ENCODE peak calls at places on chromosome 5, in eight cellular contexts. One of them, this sample, is unnamed.

GRCh38 chr5:98106116-98107088 is 667.1 kb upstream of the RGMB start:
- DNase-seq in OCI-LY7: no peak
- DNase-seq in GM23248: peak
- DNase-seq in neural progenitor cell: no peak
- DNase-seq in SK-N-SH: no peak
- DNase-seq in GM23338: no peak
- DNase-seq in MM.1S: no peak
- DNase-seq in HCT116: no peak
- DNase-seq in this sample: no peak

GRCh38 chr5:147748590-147748989 is 33.9 kb downstream of the JAKMIP2 start:
- DNase-seq in neural progenitor cell: no peak
- DNase-seq in GM23248: no peak
- DNase-seq in OCI-LY7: no peak
- DNase-seq in MM.1S: no peak
- DNase-seq in GM23338: peak
- DNase-seq in SK-N-SH: no peak
- DNase-seq in HCT116: no peak
- DNase-seq in this sample: no peak

GRCh38 chr5:80054682-80055081 is 19.5 kb downstream of the THBS4 start:
- DNase-seq in MM.1S: no peak
- DNase-seq in neural progenitor cell: no peak
- DNase-seq in HCT116: no peak
- DNase-seq in GM23248: peak
- DNase-seq in SK-N-SH: no peak
- DNase-seq in GM23338: no peak
- DNase-seq in OCI-LY7: no peak
- DNase-seq in this sample: peak

GRCh38 chr5:146662229-146662628 is 146.2 kb upstream of the GPR151 start:
- DNase-seq in SK-N-SH: no peak
- DNase-seq in GM23248: no peak
- DNase-seq in HCT116: peak
- DNase-seq in neural progenitor cell: no peak
- DNase-seq in GM23338: peak
- DNase-seq in OCI-LY7: peak
- DNase-seq in MM.1S: peak
- DNase-seq in this sample: peak

GRCh38 chr5:177447611-177448243 is 1.1 kb downstream of the PRR7 start:
- DNase-seq in GM23248: peak
- DNase-seq in HCT116: peak
- DNase-seq in GM23338: peak
- DNase-seq in MM.1S: no peak
- DNase-seq in neural progenitor cell: peak
- DNase-seq in OCI-LY7: peak
- DNase-seq in SK-N-SH: peak
- DNase-seq in this sample: peak

GRCh38 chr5:79974896-79975295 is 16.2 kb downstream of the MTX3 start:
- DNase-seq in HCT116: peak
- DNase-seq in GM23248: peak
- DNase-seq in neural progenitor cell: no peak
- DNase-seq in GM23338: no peak
- DNase-seq in OCI-LY7: no peak
- DNase-seq in SK-N-SH: no peak
- DNase-seq in MM.1S: no peak
- DNase-seq in this sample: peak

GRCh38 chr5:171207256-171207866 is 101.7 kb upstream of the TLX3 start:
- DNase-seq in HCT116: peak
- DNase-seq in SK-N-SH: peak
- DNase-seq in OCI-LY7: peak
- DNase-seq in MM.1S: peak
- DNase-seq in neural progenitor cell: peak
- DNase-seq in GM23248: peak
- DNase-seq in GM23338: peak
- DNase-seq in this sample: peak

GRCh38 chr5:28766565-28767158 is 1728.3 kb upstream of the CDH9 start:
- DNase-seq in GM23338: peak
- DNase-seq in HCT116: peak
- DNase-seq in SK-N-SH: peak
- DNase-seq in GM23248: peak
- DNase-seq in neural progenitor cell: peak
- DNase-seq in MM.1S: peak
- DNase-seq in OCI-LY7: peak
- DNase-seq in this sample: peak

GRCh38 chr5:74056789-74057164 is 430.8 kb downstream of the ARHGEF28 start:
- DNase-seq in neural progenitor cell: no peak
- DNase-seq in MM.1S: peak
- DNase-seq in HCT116: no peak
- DNase-seq in GM23338: peak
- DNase-seq in SK-N-SH: no peak
- DNase-seq in GM23248: peak
- DNase-seq in OCI-LY7: peak
- DNase-seq in this sample: peak

GRCh38 chr5:68533571-68534051 is 318.1 kb downstream of the PIK3R1 start:
- DNase-seq in neural progenitor cell: no peak
- DNase-seq in GM23248: no peak
- DNase-seq in HCT116: no peak
- DNase-seq in SK-N-SH: peak
- DNase-seq in OCI-LY7: no peak
- DNase-seq in GM23338: no peak
- DNase-seq in MM.1S: no peak
- DNase-seq in this sample: no peak

GRCh38 chr5:71830626-71831539 is 111.8 kb downstream of the CARTPT start:
- DNase-seq in GM23338: peak
- DNase-seq in SK-N-SH: no peak
- DNase-seq in OCI-LY7: no peak
- DNase-seq in MM.1S: no peak
- DNase-seq in HCT116: no peak
- DNase-seq in GM23248: peak
- DNase-seq in neural progenitor cell: no peak
- DNase-seq in this sample: peak

GRCh38 chr5:157915638-157916037 is 56.7 kb upstream of the CLINT1 start:
- DNase-seq in OCI-LY7: peak
- DNase-seq in MM.1S: no peak
- DNase-seq in SK-N-SH: peak
- DNase-seq in GM23338: no peak
- DNase-seq in HCT116: no peak
- DNase-seq in GM23248: no peak
- DNase-seq in neural progenitor cell: no peak
- DNase-seq in this sample: peak

GRCh38 chr5:142785211-142785610 is 15.0 kb downstream of the ARHGAP26 start:
- DNase-seq in GM23248: peak
- DNase-seq in SK-N-SH: no peak
- DNase-seq in GM23338: no peak
- DNase-seq in OCI-LY7: no peak
- DNase-seq in neural progenitor cell: no peak
- DNase-seq in HCT116: no peak
- DNase-seq in MM.1S: no peak
- DNase-seq in this sample: peak

GRCh38 chr5:142780871-142781270 is 10.7 kb downstream of the ARHGAP26 start:
- DNase-seq in HCT116: no peak
- DNase-seq in GM23248: no peak
- DNase-seq in OCI-LY7: no peak
- DNase-seq in SK-N-SH: peak
- DNase-seq in neural progenitor cell: peak
- DNase-seq in GM23338: no peak
- DNase-seq in MM.1S: no peak
- DNase-seq in this sample: no peak

GRCh38 chr5:142784405-142784955 is 14.3 kb downstream of the ARHGAP26 start:
- DNase-seq in MM.1S: no peak
- DNase-seq in GM23248: peak
- DNase-seq in SK-N-SH: no peak
- DNase-seq in HCT116: no peak
- DNase-seq in neural progenitor cell: no peak
- DNase-seq in OCI-LY7: no peak
- DNase-seq in GM23338: no peak
- DNase-seq in this sample: peak

GRCh38 chr5:142782976-142783539 is 12.9 kb downstream of the ARHGAP26 start:
- DNase-seq in SK-N-SH: no peak
- DNase-seq in MM.1S: no peak
- DNase-seq in GM23248: peak
- DNase-seq in GM23338: no peak
- DNase-seq in HCT116: no peak
- DNase-seq in OCI-LY7: no peak
- DNase-seq in neural progenitor cell: no peak
- DNase-seq in this sample: no peak

DNA sequence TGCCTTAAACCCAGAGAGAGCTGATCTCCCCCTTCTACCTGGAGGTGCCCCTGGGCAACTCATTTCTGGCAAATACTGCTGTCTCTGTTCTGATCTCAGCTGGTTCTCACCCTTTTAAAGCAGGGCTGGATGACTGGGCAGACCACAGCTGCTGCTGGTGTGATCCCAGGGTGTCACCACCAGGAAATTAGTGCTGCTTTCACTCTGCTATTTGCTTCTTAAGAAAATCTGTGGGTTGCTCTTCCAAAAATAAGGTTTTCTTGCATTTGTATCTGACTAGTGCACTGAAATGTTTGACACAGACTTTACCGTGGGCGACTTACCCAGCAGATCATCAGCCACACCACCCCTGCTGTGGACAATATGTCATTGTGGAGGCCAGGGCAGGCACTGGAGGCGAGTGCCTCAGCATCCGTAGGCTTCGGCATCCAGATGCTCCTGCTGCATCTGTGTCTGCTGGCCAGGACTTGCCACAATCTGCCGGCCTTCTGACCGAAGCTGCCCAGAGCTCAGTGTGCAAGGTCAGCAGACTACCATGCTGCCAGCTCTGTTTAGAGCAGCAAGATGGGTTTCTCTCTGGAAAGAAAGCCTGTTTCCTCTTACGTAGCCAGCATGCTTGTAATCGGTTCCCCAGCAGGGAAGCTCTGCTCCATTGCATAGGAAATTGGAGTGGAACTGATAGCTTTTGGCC is 13.6 kb downstream of the ARHGAP26 start:
- DNase-seq in GM23338: no peak
- DNase-seq in HCT116: no peak
- DNase-seq in OCI-LY7: no peak
- DNase-seq in GM23248: peak
- DNase-seq in SK-N-SH: peak
- DNase-seq in neural progenitor cell: peak
- DNase-seq in MM.1S: peak
- DNase-seq in this sample: no peak
- TF ChIP-seq EZH2phosphoT487 in GM23338: no peak
- TF ChIP-seq EZH2phosphoT487 in HCT116: no peak
- TF ChIP-seq EZH2phosphoT487 in OCI-LY7: no peak
- TF ChIP-seq EZH2phosphoT487 in GM23248: no peak
- TF ChIP-seq EZH2phosphoT487 in SK-N-SH: no peak
- TF ChIP-seq EZH2phosphoT487 in neural progenitor cell: no peak
- TF ChIP-seq EZH2phosphoT487 in MM.1S: no peak
- TF ChIP-seq EZH2phosphoT487 in this sample: no peak

DNA sequence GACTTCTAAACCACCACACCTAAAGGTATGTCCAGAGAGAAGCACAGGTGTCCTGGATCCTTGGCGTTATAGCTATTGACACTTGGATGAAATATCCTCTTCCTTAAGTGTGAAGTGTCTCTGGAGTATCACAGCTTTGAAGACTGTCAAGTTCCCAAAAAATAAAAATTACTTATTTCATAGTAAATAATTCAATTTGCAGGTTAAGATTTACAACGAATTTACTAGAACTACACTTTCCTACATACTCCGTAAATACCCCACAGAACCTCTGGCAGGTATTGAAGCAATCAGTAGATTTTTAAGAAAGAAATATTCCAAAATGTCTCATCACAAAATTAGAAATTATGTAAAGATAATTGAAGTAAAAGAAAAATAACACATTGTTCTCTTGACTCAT is 27.1 kb upstream of the POC5 start:
- DNase-seq in OCI-LY7: no peak
- DNase-seq in GM23338: no peak
- DNase-seq in MM.1S: no peak
- DNase-seq in neural progenitor cell: no peak
- DNase-seq in GM23248: no peak
- DNase-seq in HCT116: no peak
- DNase-seq in SK-N-SH: no peak
- DNase-seq in this sample: no peak
- TF ChIP-seq EZH2phosphoT487 in OCI-LY7: no peak
- TF ChIP-seq EZH2phosphoT487 in GM23338: no peak
- TF ChIP-seq EZH2phosphoT487 in MM.1S: no peak
- TF ChIP-seq EZH2phosphoT487 in neural progenitor cell: no peak
- TF ChIP-seq EZH2phosphoT487 in GM23248: no peak
- TF ChIP-seq EZH2phosphoT487 in HCT116: no peak
- TF ChIP-seq EZH2phosphoT487 in SK-N-SH: no peak
- TF ChIP-seq EZH2phosphoT487 in this sample: no peak

DNA sequence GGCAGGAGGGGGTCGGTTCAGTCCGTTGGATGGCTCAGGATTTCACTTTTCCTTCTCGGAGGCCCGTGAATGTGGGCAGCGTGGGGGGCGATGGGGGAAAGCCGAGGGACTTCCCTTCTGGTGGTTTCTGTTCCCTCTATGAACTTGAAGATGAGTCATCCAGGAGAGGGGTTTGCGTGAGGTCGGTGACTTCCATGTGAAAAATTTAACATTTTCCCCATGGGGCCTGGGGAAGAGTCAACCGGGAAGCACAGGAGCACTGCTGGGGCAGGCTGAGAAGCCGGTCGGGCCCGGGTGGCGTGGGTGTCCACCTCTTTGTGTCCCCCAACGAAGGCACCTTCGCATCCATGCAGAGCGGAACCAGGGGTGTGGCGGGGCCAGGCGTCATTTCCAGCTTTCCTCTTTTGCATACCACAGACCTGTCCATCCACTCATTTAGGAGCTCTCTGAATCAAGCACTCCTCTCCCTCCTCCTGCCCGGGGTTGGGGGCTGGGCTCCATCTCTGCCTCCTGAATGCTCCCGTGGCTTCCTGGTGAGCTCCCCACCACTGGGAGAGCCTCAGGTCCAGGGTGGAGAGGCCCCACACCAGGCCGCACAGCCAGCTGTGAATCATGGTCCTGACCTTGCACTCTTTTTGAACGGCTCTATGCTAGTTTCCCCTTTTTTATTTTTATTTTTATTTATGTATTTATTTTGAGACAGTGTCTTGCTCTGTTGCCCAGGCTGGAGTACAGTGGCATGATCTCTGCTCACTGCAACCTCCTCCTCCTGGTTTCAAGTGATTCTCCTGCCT is 68.4 kb downstream of the ANKRD33B start:
- DNase-seq in SK-N-SH: no peak
- DNase-seq in GM23248: no peak
- DNase-seq in HCT116: peak
- DNase-seq in OCI-LY7: peak
- DNase-seq in GM23338: no peak
- DNase-seq in MM.1S: no peak
- DNase-seq in neural progenitor cell: no peak
- DNase-seq in this sample: no peak
- TF ChIP-seq EZH2phosphoT487 in SK-N-SH: no peak
- TF ChIP-seq EZH2phosphoT487 in GM23248: no peak
- TF ChIP-seq EZH2phosphoT487 in HCT116: no peak
- TF ChIP-seq EZH2phosphoT487 in OCI-LY7: no peak
- TF ChIP-seq EZH2phosphoT487 in GM23338: no peak
- TF ChIP-seq EZH2phosphoT487 in MM.1S: no peak
- TF ChIP-seq EZH2phosphoT487 in neural progenitor cell: no peak
- TF ChIP-seq EZH2phosphoT487 in this sample: no peak

DNA sequence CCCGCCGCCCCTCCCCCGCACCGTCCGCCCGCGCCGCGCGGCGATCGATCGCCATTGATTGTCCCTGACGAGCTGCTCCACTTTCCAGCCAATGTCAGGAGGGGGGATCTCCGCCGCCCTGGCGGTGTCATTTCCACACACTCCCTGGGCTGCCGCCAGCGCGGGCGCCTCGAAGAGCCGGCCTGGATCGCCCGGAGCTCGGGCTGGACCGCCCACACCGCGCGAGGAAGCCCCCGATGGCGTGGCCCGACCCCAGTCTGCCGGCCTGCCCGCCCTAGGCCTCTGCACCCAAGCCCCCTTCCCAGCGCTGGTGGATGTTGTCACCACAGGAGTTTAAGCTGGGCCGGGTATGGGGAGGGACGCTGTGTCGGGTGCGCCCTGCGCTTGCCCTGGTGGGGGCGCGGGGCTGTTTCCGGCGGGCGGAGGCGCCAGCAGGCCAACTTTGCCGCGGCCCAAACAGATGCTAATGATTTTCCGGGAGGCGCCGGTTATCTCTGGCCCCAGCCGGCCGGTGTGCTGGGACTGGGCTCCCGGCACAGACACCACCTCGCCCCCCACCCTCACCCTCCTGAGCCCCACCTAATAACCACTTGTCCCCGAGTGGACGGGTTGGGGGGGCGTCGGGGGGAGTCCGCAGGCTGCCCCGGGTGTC is 10.6 kb upstream of the CXXC5 start:
- DNase-seq in GM23338: peak
- DNase-seq in OCI-LY7: peak
- DNase-seq in neural progenitor cell: peak
- DNase-seq in GM23248: peak
- DNase-seq in SK-N-SH: peak
- DNase-seq in HCT116: no peak
- DNase-seq in MM.1S: peak
- DNase-seq in this sample: peak
- TF ChIP-seq EZH2phosphoT487 in GM23338: no peak
- TF ChIP-seq EZH2phosphoT487 in OCI-LY7: no peak
- TF ChIP-seq EZH2phosphoT487 in neural progenitor cell: no peak
- TF ChIP-seq EZH2phosphoT487 in GM23248: no peak
- TF ChIP-seq EZH2phosphoT487 in SK-N-SH: no peak
- TF ChIP-seq EZH2phosphoT487 in HCT116: no peak
- TF ChIP-seq EZH2phosphoT487 in MM.1S: no peak
- TF ChIP-seq EZH2phosphoT487 in this sample: no peak

This sample was measured in PC-3.